ENCODE peak calls at places on chromosomes 5 and 9, in ten cellular contexts. One of them, this sample, is unnamed.
A peak's percentile ranks its signal among the peaks of the same experiment; 100 is the strongest.

GRCh38 chr9:136765041-136765440 is 723 bp upstream of the LCN15 start:
- DNase-seq in GM23338: no peak
- DNase-seq in astrocyte of the spinal cord: no peak
- DNase-seq in coronary artery: no peak
- DNase-seq in Peyer's patch: no peak
- DNase-seq in NT2/D1: no peak
- DNase-seq in GM23248: no peak
- DNase-seq in pancreas: no peak
- DNase-seq in HFF-Myc: no peak
- DNase-seq in right cardiac atrium: peak; percentile 84
- DNase-seq in this sample: no peak

GRCh38 chr9:71608825-71609452 is 159.4 kb downstream of the CEMIP2 start:
- DNase-seq in GM23338: peak; percentile 75
- DNase-seq in astrocyte of the spinal cord: no peak
- DNase-seq in coronary artery: no peak
- DNase-seq in Peyer's patch: no peak
- DNase-seq in NT2/D1: peak; percentile 20
- DNase-seq in GM23248: no peak
- DNase-seq in pancreas: no peak
- DNase-seq in HFF-Myc: no peak
- DNase-seq in right cardiac atrium: no peak
- DNase-seq in this sample: no peak

GRCh38 chr5:177538876-177539275 is 15.5 kb downstream of the FAM193B start:
- DNase-seq in GM23338: no peak
- DNase-seq in astrocyte of the spinal cord: no peak
- DNase-seq in coronary artery: no peak
- DNase-seq in Peyer's patch: no peak
- DNase-seq in NT2/D1: no peak
- DNase-seq in GM23248: peak; percentile 26
- DNase-seq in pancreas: no peak
- DNase-seq in HFF-Myc: no peak
- DNase-seq in right cardiac atrium: no peak
- DNase-seq in this sample: no peak

GRCh38 chr5:105907016-105907415 is 1763.7 kb downstream of the EFNA5 start:
- DNase-seq in GM23338: no peak
- DNase-seq in astrocyte of the spinal cord: no peak
- DNase-seq in coronary artery: no peak
- DNase-seq in Peyer's patch: no peak
- DNase-seq in NT2/D1: no peak
- DNase-seq in GM23248: no peak
- DNase-seq in pancreas: no peak
- DNase-seq in HFF-Myc: peak; percentile 6
- DNase-seq in right cardiac atrium: no peak
- DNase-seq in this sample: peak; percentile 47

GRCh38 chr9:131875828-131876485 is 136.1 kb upstream of the RAPGEF1 start:
- DNase-seq in GM23338: no peak
- DNase-seq in astrocyte of the spinal cord: peak; percentile 27
- DNase-seq in coronary artery: no peak
- DNase-seq in Peyer's patch: no peak
- DNase-seq in NT2/D1: no peak
- DNase-seq in GM23248: peak; percentile 62
- DNase-seq in pancreas: no peak
- DNase-seq in HFF-Myc: peak; percentile 16
- DNase-seq in right cardiac atrium: no peak
- DNase-seq in this sample: peak; percentile 42

GRCh38 chr5:134176523-134177196 is at the start of gene SKP1:
- DNase-seq in GM23338: peak; percentile 87
- DNase-seq in astrocyte of the spinal cord: peak; percentile 80
- DNase-seq in coronary artery: peak; percentile 87
- DNase-seq in Peyer's patch: peak; percentile 93
- DNase-seq in NT2/D1: peak; percentile 56
- DNase-seq in GM23248: peak; percentile 92
- DNase-seq in pancreas: peak; percentile 76
- DNase-seq in HFF-Myc: peak; percentile 38
- DNase-seq in right cardiac atrium: peak; percentile 95
- DNase-seq in this sample: peak; percentile 69

GRCh38 chr5:38540348-38540747 is 16.1 kb downstream of the LIFR start:
- DNase-seq in GM23338: no peak
- DNase-seq in astrocyte of the spinal cord: no peak
- DNase-seq in coronary artery: no peak
- DNase-seq in Peyer's patch: no peak
- DNase-seq in NT2/D1: no peak
- DNase-seq in GM23248: no peak
- DNase-seq in pancreas: peak; percentile 48
- DNase-seq in HFF-Myc: no peak
- DNase-seq in right cardiac atrium: peak; percentile 80
- DNase-seq in this sample: no peak

GRCh38 chr5:176549871-176550270 is 729 bp downstream of the CDHR2 start:
- DNase-seq in GM23338: no peak
- DNase-seq in astrocyte of the spinal cord: no peak
- DNase-seq in coronary artery: no peak
- DNase-seq in Peyer's patch: no peak
- DNase-seq in NT2/D1: no peak
- DNase-seq in GM23248: no peak
- DNase-seq in pancreas: no peak
- DNase-seq in HFF-Myc: no peak
- DNase-seq in right cardiac atrium: no peak
- DNase-seq in this sample: no peak

GRCh38 chr5:176542596-176543427 is 5.6 kb upstream of the RNF44 start:
- DNase-seq in GM23338: peak; percentile 75
- DNase-seq in astrocyte of the spinal cord: no peak
- DNase-seq in coronary artery: no peak
- DNase-seq in Peyer's patch: no peak
- DNase-seq in NT2/D1: no peak
- DNase-seq in GM23248: peak; percentile 53
- DNase-seq in pancreas: no peak
- DNase-seq in HFF-Myc: no peak
- DNase-seq in right cardiac atrium: peak; percentile 57
- DNase-seq in this sample: peak; percentile 19

GRCh38 chr9:89896806-89897340 is 292.1 kb downstream of the GADD45G start:
- DNase-seq in GM23338: no peak
- DNase-seq in astrocyte of the spinal cord: no peak
- DNase-seq in coronary artery: no peak
- DNase-seq in Peyer's patch: peak; percentile 33
- DNase-seq in NT2/D1: no peak
- DNase-seq in GM23248: no peak
- DNase-seq in pancreas: no peak
- DNase-seq in HFF-Myc: no peak
- DNase-seq in right cardiac atrium: no peak
- DNase-seq in this sample: no peak

GRCh38 chr5:118434522-118434921 is 553.8 kb downstream of the DTWD2 start:
- DNase-seq in GM23338: no peak
- DNase-seq in astrocyte of the spinal cord: no peak
- DNase-seq in coronary artery: no peak
- DNase-seq in Peyer's patch: no peak
- DNase-seq in NT2/D1: no peak
- DNase-seq in GM23248: no peak
- DNase-seq in pancreas: no peak
- DNase-seq in HFF-Myc: no peak
- DNase-seq in right cardiac atrium: no peak
- DNase-seq in this sample: no peak

GRCh38 chr9:126819482-126819881 is 14.6 kb downstream of the ZBTB43 start:
- DNase-seq in GM23338: no peak
- DNase-seq in astrocyte of the spinal cord: no peak
- DNase-seq in coronary artery: no peak
- DNase-seq in Peyer's patch: no peak
- DNase-seq in NT2/D1: no peak
- DNase-seq in GM23248: no peak
- DNase-seq in pancreas: no peak
- DNase-seq in HFF-Myc: no peak
- DNase-seq in right cardiac atrium: no peak
- DNase-seq in this sample: no peak

DNA sequence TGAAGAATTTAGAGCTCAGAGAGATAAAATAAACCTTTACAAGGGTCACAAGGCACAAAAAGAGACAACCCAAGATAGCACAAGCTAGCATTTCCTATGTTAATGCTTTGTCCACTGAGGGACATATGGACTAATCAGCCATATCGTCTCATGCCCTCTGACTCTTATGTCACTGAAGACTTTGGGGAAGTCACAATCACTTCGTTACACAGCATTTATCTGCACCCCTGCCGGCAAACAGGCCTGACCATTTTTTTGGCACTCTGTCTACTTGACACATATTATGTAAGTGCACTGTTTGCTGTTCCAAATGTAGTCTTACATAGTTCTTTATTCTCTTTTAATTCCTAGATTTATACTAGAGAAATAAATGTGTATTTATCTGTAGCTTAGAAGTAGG is 13.9 kb upstream of the BNC2 start:
- DNase-seq in GM23338: no peak
- DNase-seq in astrocyte of the spinal cord: no peak
- DNase-seq in coronary artery: no peak
- DNase-seq in Peyer's patch: no peak
- DNase-seq in NT2/D1: no peak
- DNase-seq in GM23248: no peak
- DNase-seq in pancreas: no peak
- DNase-seq in HFF-Myc: no peak
- DNase-seq in right cardiac atrium: no peak
- DNase-seq in this sample: no peak
- H3K4me3 ChIP-seq in GM23338: no peak overlapping the region
- H3K4me3 ChIP-seq in astrocyte of the spinal cord: no peak overlapping the region
- H3K4me3 ChIP-seq in coronary artery: no peak overlapping the region
- H3K4me3 ChIP-seq in Peyer's patch: no peak overlapping the region
- H3K4me3 ChIP-seq in NT2/D1: no peak overlapping the region
- H3K4me3 ChIP-seq in GM23248: no peak overlapping the region
- H3K4me3 ChIP-seq in pancreas: no peak overlapping the region
- H3K4me3 ChIP-seq in HFF-Myc: no peak overlapping the region
- H3K4me3 ChIP-seq in right cardiac atrium: no peak overlapping the region
- H3K4me3 ChIP-seq in this sample: no peak overlapping the region

GRCh38 chr5:172143875-172144274 is 44.1 kb downstream of the STK10 start:
- DNase-seq in GM23338: no peak
- DNase-seq in astrocyte of the spinal cord: no peak
- DNase-seq in coronary artery: no peak
- DNase-seq in Peyer's patch: no peak
- DNase-seq in NT2/D1: no peak
- DNase-seq in GM23248: no peak
- DNase-seq in pancreas: no peak
- DNase-seq in HFF-Myc: no peak
- DNase-seq in right cardiac atrium: no peak
- DNase-seq in this sample: no peak

GRCh38 chr5:172146748-172147092 is 41.3 kb downstream of the STK10 start:
- DNase-seq in GM23338: no peak
- DNase-seq in astrocyte of the spinal cord: no peak
- DNase-seq in coronary artery: no peak
- DNase-seq in Peyer's patch: peak; percentile 29
- DNase-seq in NT2/D1: no peak
- DNase-seq in GM23248: no peak
- DNase-seq in pancreas: no peak
- DNase-seq in HFF-Myc: no peak
- DNase-seq in right cardiac atrium: no peak
- DNase-seq in this sample: no peak

GRCh38 chr5:172144291-172144815 is 43.7 kb downstream of the STK10 start:
- DNase-seq in GM23338: no peak
- DNase-seq in astrocyte of the spinal cord: no peak
- DNase-seq in coronary artery: no peak
- DNase-seq in Peyer's patch: no peak
- DNase-seq in NT2/D1: no peak
- DNase-seq in GM23248: peak; percentile 33
- DNase-seq in pancreas: no peak
- DNase-seq in HFF-Myc: no peak
- DNase-seq in right cardiac atrium: peak; percentile 76
- DNase-seq in this sample: peak; percentile 51

GRCh38 chr5:172145870-172146747 is 41.9 kb downstream of the STK10 start:
- DNase-seq in GM23338: no peak
- DNase-seq in astrocyte of the spinal cord: no peak
- DNase-seq in coronary artery: no peak
- DNase-seq in Peyer's patch: peak; percentile 58
- DNase-seq in NT2/D1: no peak
- DNase-seq in GM23248: no peak
- DNase-seq in pancreas: no peak
- DNase-seq in HFF-Myc: no peak
- DNase-seq in right cardiac atrium: no peak
- DNase-seq in this sample: no peak

GRCh38 chr5:172144931-172145869 is 42.8 kb downstream of the STK10 start:
- DNase-seq in GM23338: no peak
- DNase-seq in astrocyte of the spinal cord: no peak
- DNase-seq in coronary artery: no peak
- DNase-seq in Peyer's patch: no peak
- DNase-seq in NT2/D1: no peak
- DNase-seq in GM23248: no peak
- DNase-seq in pancreas: no peak
- DNase-seq in HFF-Myc: no peak
- DNase-seq in right cardiac atrium: no peak
- DNase-seq in this sample: no peak
- H3K4me3 ChIP-seq in GM23338: no peak overlapping the region
- H3K4me3 ChIP-seq in astrocyte of the spinal cord: no peak overlapping the region
- H3K4me3 ChIP-seq in coronary artery: no peak overlapping the region
- H3K4me3 ChIP-seq in Peyer's patch: no peak overlapping the region
- H3K4me3 ChIP-seq in NT2/D1: no peak overlapping the region
- H3K4me3 ChIP-seq in GM23248: no peak overlapping the region
- H3K4me3 ChIP-seq in pancreas: no peak overlapping the region
- H3K4me3 ChIP-seq in HFF-Myc: no peak overlapping the region
- H3K4me3 ChIP-seq in right cardiac atrium: no peak overlapping the region
- H3K4me3 ChIP-seq in this sample: no peak overlapping the region

DNA sequence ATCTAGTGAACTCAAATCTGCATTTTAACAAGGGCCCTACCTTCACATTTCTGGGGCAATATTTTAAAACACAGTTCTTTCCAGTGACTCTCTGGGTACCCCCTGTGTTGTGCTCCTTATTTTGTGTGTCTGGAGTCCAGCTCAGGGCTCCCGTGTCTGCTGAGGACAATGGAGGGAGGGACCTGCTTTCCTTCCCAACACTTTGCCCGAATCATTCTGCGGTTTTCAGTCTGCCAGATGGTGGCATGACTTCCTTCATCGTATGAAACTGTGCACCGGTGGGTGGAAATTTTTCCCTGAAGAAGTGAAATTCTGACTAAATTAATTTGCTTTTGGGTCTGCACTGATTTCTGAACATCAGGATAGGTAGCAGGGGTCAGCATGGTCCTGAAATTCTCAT is 153.6 kb upstream of the CD180 start:
- DNase-seq in GM23338: no peak
- DNase-seq in astrocyte of the spinal cord: no peak
- DNase-seq in coronary artery: no peak
- DNase-seq in Peyer's patch: no peak
- DNase-seq in NT2/D1: no peak
- DNase-seq in GM23248: peak; percentile 56
- DNase-seq in pancreas: no peak
- DNase-seq in HFF-Myc: no peak
- DNase-seq in right cardiac atrium: peak; percentile 26
- DNase-seq in this sample: no peak
- H3K4me3 ChIP-seq in GM23338: no peak overlapping the region
- H3K4me3 ChIP-seq in astrocyte of the spinal cord: no peak overlapping the region
- H3K4me3 ChIP-seq in coronary artery: no peak overlapping the region
- H3K4me3 ChIP-seq in Peyer's patch: peak overlapping the region; percentile 4
- H3K4me3 ChIP-seq in NT2/D1: no peak overlapping the region
- H3K4me3 ChIP-seq in GM23248: peak overlapping the region; percentile 53
- H3K4me3 ChIP-seq in pancreas: no peak overlapping the region
- H3K4me3 ChIP-seq in HFF-Myc: no peak overlapping the region
- H3K4me3 ChIP-seq in right cardiac atrium: no peak overlapping the region
- H3K4me3 ChIP-seq in this sample: no peak overlapping the region

DNA sequence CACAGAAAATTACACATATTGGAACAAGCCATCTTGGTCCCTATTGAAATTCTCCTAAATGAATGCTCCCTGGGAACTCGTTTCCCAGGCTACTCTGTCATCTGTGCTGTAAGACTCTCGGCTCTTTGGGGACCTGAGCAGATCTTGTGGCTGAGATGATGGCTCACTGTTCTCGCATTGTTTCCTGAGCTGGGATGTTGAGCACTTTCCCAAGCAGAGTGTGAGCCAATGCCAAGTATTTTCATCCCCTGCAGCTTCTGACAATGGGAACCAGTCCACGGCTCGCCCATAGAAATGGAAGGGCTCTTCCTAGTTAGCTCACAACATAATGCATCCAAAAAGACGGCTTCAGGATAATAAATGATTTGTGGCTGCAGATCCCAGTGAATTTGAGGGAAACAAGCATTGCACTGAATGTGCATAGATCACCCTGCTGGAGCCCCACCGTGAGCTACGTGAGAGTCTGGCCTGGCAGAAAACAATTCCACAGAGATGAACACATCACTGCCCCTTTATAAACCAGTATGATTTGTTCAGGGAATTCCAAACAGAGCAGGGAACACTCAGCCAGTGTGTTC is 230.3 kb downstream of the IRX1 start:
- DNase-seq in GM23338: no peak
- DNase-seq in astrocyte of the spinal cord: no peak
- DNase-seq in coronary artery: no peak
- DNase-seq in Peyer's patch: no peak
- DNase-seq in NT2/D1: no peak
- DNase-seq in GM23248: no peak
- DNase-seq in pancreas: no peak
- DNase-seq in HFF-Myc: no peak
- DNase-seq in right cardiac atrium: no peak
- DNase-seq in this sample: peak; percentile 25
- H3K4me3 ChIP-seq in GM23338: no peak overlapping the region
- H3K4me3 ChIP-seq in astrocyte of the spinal cord: no peak overlapping the region
- H3K4me3 ChIP-seq in coronary artery: no peak overlapping the region
- H3K4me3 ChIP-seq in Peyer's patch: no peak overlapping the region
- H3K4me3 ChIP-seq in NT2/D1: no peak overlapping the region
- H3K4me3 ChIP-seq in GM23248: no peak overlapping the region
- H3K4me3 ChIP-seq in pancreas: no peak overlapping the region
- H3K4me3 ChIP-seq in HFF-Myc: no peak overlapping the region
- H3K4me3 ChIP-seq in right cardiac atrium: no peak overlapping the region
- H3K4me3 ChIP-seq in this sample: no peak overlapping the region

This sample was measured in fibroblast of lung.